ENCODE peak calls at places on chromosome 19, in five cellular contexts. B is upper lobe of right lung, R is endothelial cell, O is stomach, V is iPS-NIHi11. E is an unnamed sample.

GRCh38 chr19:39370735-39371134 is 20.2 kb downstream of the PAF1 start:
- DNase-seq in V (no peak), B (no peak), O (no peak), R (no peak), E (no peak)

GRCh38 chr19:46043519-46043918 is 2.7 kb upstream of the IGFL4 start:
- DNase-seq in V (no peak), R (no peak), O (no peak), B (no peak), E (no peak)

GRCh38 chr19:2064788-2065524 is 13.9 kb upstream of the MKNK2 start:
- DNase-seq in R (no peak), O (no peak), V (no peak), B (no peak), E (no peak)

GRCh38 chr19:41821003-41821735 is 23.3 kb downstream of the LYPD4 start:
- DNase-seq in V (peak), R (peak), B (peak), O (peak), E (peak)

GRCh38 chr19:33251526-33252090 is 26.0 kb upstream of the SLC7A10 start:
- DNase-seq in B (no peak), R (no peak), V (no peak), O (no peak), E (no peak)

GRCh38 chr19:38335949-38336637 is 463 bp downstream of the CATSPERG start:
- DNase-seq in B (peak), V (peak), O (peak), R (peak), E (peak)

GRCh38 chr19:48768989-48769713 is 13.8 kb downstream of the FGF21 start:
- DNase-seq in O (peak), B (no peak), V (no peak), R (no peak), E (no peak)

GRCh38 chr19:28201462-28201943 is 1011.4 kb downstream of the UQCRFS1 start:
- DNase-seq in R (no peak), B (no peak), V (no peak), O (no peak), E (no peak)

GRCh38 chr19:40249781-40250180 is 23.3 kb upstream of the CCNP start:
- DNase-seq in R (no peak), B (no peak), V (no peak), O (no peak), E (no peak)

GRCh38 chr19:35963514-35963913 is 27.3 kb downstream of the LRFN3 start:
- DNase-seq in R (peak), B (no peak), V (peak), O (no peak), E (peak)

GRCh38 chr19:43595605-43595998 is 332 bp downstream of the IRGQ start:
- DNase-seq in R (peak), B (no peak), O (no peak), V (no peak), E (no peak)